ENCODE peak calls at places on chromosome 6, in ten cellular contexts. E is HFF-Myc, M is Calu3, O is fibroblast of villous mesenchyme, N is tibial artery, Z is lower lobe of right lung, B is heart right ventricle, H is upper lobe of left lung, K is HFFc6, I is AG09309. J is an unnamed sample.

GRCh38 chr6:87068804-87069203 is 26.1 kb downstream of the CGA start:
- DNase-seq in E (no peak), M (no peak), O (no peak), N (no peak), Z (no peak), B (no peak), H (no peak), K (no peak), I (no peak), J (no peak)

GRCh38 chr6:26097268-26097875 is 10.1 kb downstream of the HFE start:
- DNase-seq in E (no peak), M (peak; percentile 79), O (peak; percentile 71), N (no peak), Z (no peak), B (no peak), H (no peak), K (peak; percentile 46), I (no peak), J (no peak)

GRCh38 chr6:79441222-79441621 is 96.0 kb downstream of the LCA5 start:
- DNase-seq in E (no peak), M (no peak), O (no peak), N (no peak), Z (no peak), B (no peak), H (no peak), K (no peak), I (no peak), J (no peak)

GRCh38 chr6:26199773-26200728 is 112.8 kb downstream of the HFE start:
- DNase-seq in E (no peak), M (no peak), O (peak; percentile 38), N (peak; percentile 80), Z (peak; percentile 64), B (no peak), H (peak; percentile 80), K (peak; percentile 26), I (no peak), J (no peak)

GRCh38 chr6:11921017-11921438 is 91.1 kb upstream of the HIVEP1 start:
- DNase-seq in E (peak; percentile 59), M (peak; percentile 12), O (peak; percentile 84), N (peak; percentile 83), Z (no peak), B (peak; percentile 40), H (peak; percentile 14), K (peak; percentile 94), I (peak; percentile 82), J (no peak)

GRCh38 chr6:90397929-90398674 is 101.5 kb upstream of the BACH2 start:
- DNase-seq in E (no peak), M (peak; percentile 82), O (no peak), N (no peak), Z (no peak), B (no peak), H (no peak), K (no peak), I (no peak), J (no peak)

GRCh38 chr6:152124432-152125074 is 317.1 kb downstream of the ESR1 start:
- DNase-seq in E (peak; percentile 38), M (no peak), O (peak; percentile 77), N (no peak), Z (no peak), B (no peak), H (no peak), K (peak; percentile 65), I (peak; percentile 46), J (no peak)

GRCh38 chr6:121652223-121652622 is 216.8 kb downstream of the GJA1 start:
- DNase-seq in E (no peak), M (no peak), O (peak; percentile 51), N (no peak), Z (no peak), B (no peak), H (no peak), K (no peak), I (no peak), J (no peak)

GRCh38 chr6:155085582-155086253 is 90.6 kb downstream of the TIAM2 start:
- DNase-seq in E (no peak), M (peak; percentile 76), O (no peak), N (no peak), Z (no peak), B (no peak), H (no peak), K (no peak), I (no peak), J (no peak)

GRCh38 chr6:44075137-44076015 is 51.9 kb downstream of the MRPL14 start:
- DNase-seq in E (no peak), M (no peak), O (no peak), N (no peak), Z (no peak), B (no peak), H (peak; percentile 61), K (no peak), I (no peak), J (no peak)

GRCh38 chr6:10054662-10055061 is 360.2 kb downstream of the TFAP2A start:
- DNase-seq in E (no peak), M (no peak), O (no peak), N (no peak), Z (no peak), B (no peak), H (no peak), K (no peak), I (no peak), J (no peak)

GRCh38 chr6:88683734-88684133 is 279.7 kb downstream of the RNGTT start:
- DNase-seq in E (no peak), M (no peak), O (peak; percentile 17), N (no peak), Z (no peak), B (no peak), H (no peak), K (no peak), I (no peak), J (no peak)

GRCh38 chr6:40882321-40882720 is 156.7 kb downstream of the UNC5CL start:
- DNase-seq in E (no peak), M (peak; percentile 50), O (no peak), N (no peak), Z (no peak), B (no peak), H (peak; percentile 29), K (no peak), I (no peak), J (no peak)

GRCh38 chr6:38996676-38997075 is 51.9 kb upstream of the GLP1R start:
- DNase-seq in E (no peak), M (no peak), O (no peak), N (no peak), Z (no peak), B (no peak), H (no peak), K (no peak), I (no peak), J (no peak)

GRCh38 chr6:39003072-39003471 is 45.5 kb upstream of the GLP1R start:
- DNase-seq in E (no peak), M (peak; percentile 52), O (no peak), N (no peak), Z (no peak), B (no peak), H (no peak), K (no peak), I (no peak), J (no peak)

GRCh38 chr6:38997128-38997761 is 51.3 kb upstream of the GLP1R start:
- DNase-seq in E (no peak), M (peak; percentile 68), O (peak; percentile 22), N (no peak), Z (no peak), B (peak; percentile 13), H (no peak), K (no peak), I (no peak), J (no peak)
- TF ChIP-seq CTCF in E (peak; percentile 63), M (peak; percentile 68), O (peak; percentile 59), N (peak; percentile 11), Z (peak; percentile 47), B (peak; percentile 60), H (peak; percentile 16), K (peak; percentile 59), I (peak; percentile 44), J (peak; percentile 75)

DNA sequence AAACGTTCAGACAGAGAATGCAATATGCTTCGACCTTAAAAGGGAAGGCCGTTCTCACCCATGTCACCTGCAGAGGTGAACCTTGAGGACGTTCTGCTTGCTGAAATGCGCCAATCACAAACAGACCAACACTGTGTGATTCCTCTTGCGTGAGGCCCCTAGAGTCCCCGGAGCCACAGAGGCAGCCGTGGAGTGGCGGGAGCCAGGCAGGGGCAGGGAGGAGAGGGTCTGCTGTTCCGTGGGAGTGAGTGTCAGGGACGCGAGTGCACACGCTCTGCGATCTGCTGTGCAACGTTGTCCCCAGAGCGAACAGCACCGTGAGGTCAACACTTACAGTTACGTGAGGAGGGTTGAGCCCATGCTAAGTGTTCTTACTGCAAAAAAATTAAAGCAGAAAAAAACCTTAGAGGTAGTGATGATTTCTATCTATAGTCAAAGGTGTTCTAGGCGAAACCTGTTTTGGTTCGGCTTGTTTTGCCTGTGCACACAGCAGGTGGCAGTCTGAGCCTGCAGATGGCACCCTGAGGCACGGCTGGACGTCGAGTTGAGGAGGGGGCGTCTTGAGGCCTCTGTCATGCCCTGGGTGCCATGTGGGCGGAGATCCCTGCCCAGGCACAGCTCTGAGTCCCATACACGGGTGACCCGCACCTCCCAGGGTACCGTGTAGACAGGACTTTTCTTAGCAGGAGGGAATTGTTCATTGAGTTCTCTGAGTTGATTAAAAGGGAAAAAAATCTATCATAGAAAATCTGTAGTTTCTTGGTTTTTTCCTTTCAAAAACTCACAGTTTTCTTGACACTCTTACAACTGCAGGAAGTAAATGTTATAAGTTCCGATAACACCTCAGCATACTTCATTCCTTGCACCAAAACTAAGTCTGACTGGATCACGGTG is 71.8 kb upstream of the FRMD1 start:
- DNase-seq in E (no peak), M (peak; percentile 34), O (peak; percentile 11), N (peak; percentile 54), Z (no peak), B (no peak), H (peak; percentile 39), K (no peak), I (no peak), J (peak; percentile 32)
- TF ChIP-seq CTCF in E (peak; percentile 9), M (peak; percentile 38), O (peak; percentile 58), N (peak; percentile 29), Z (peak; percentile 47), B (peak; percentile 38), H (peak; percentile 37), K (peak; percentile 24), I (peak; percentile 59), J (peak; percentile 72)

GRCh38 chr6:119493980-119494379 is 144.4 kb upstream of the MAN1A1 start:
- DNase-seq in E (no peak), M (no peak), O (no peak), N (no peak), Z (no peak), B (no peak), H (no peak), K (no peak), I (no peak), J (no peak)
- TF ChIP-seq CTCF in E (no peak), M (no peak), O (no peak), N (no peak), Z (no peak), B (no peak), H (no peak), K (no peak), I (no peak), J (no peak)

DNA sequence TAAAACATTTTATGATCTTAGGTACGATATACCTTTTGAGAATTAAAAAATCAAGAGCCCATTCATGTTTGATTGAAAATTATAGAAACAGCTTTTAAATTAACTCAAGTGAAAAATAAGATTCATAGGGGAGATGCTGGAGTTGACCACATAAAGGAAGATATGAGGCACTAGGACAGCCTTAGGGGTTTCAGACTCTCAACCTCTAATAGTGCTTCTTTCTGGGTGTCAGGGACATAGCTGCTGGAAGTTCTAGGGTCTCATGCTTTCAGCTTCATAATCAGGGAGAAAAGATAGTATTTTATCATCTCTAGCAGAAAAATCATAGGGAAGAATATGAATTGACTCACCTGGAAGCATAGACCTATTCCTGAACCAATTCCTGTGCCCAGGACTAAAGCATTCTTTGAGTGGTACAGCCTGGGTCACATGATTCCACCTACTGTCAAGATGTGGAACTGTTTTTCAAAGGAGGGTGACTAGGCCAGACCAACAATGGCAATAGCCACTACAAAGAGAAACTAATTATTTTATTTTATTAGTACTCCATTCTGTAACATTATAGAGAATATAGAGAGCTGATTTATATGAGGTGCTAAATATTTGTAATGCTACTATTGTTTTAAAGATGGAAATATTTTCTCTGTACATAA is 27.8 kb upstream of the CENPW start:
- DNase-seq in E (no peak), M (peak; percentile 26), O (peak; percentile 9), N (no peak), Z (no peak), B (no peak), H (no peak), K (peak; percentile 7), I (no peak), J (no peak)
- TF ChIP-seq CTCF in E (peak; percentile 36), M (peak; percentile 19), O (peak; percentile 46), N (no peak), Z (no peak), B (no peak), H (peak; percentile 19), K (peak; percentile 61), I (peak; percentile 28), J (peak; percentile 56)

J was measured in type B pancreatic cell.